ENCODE peak calls at places on chromosome 16, in seven cellular contexts. A, Y, I, L, O, M and F are unnamed samples.

GRCh38 chr16:28621756-28622155 is 11.9 kb upstream of the SULT1A1 start:
- DNase-seq in A (no peak), Y (no peak), I (no peak), L (no peak), O (no peak), M (no peak), F (no peak)

GRCh38 chr16:55043499-55043898 is 112.8 kb downstream of the IRX5 start:
- DNase-seq in A (no peak), Y (no peak), I (no peak), L (peak; percentile 18), O (no peak), M (no peak), F (no peak)

GRCh38 chr16:75105306-75106061 is 11.1 kb downstream of the LDHD start:
- DNase-seq in A (no peak), Y (peak; percentile 24), I (no peak), L (no peak), O (peak; percentile 62), M (peak; percentile 55), F (no peak)

GRCh38 chr16:81623365-81624102 is 155.6 kb upstream of the PLCG2 start:
- DNase-seq in A (no peak), Y (no peak), I (no peak), L (no peak), O (peak; percentile 55), M (no peak), F (no peak)

GRCh38 chr16:19463468-19464315 is 46.0 kb downstream of the TMC5 start:
- DNase-seq in A (no peak), Y (no peak), I (no peak), L (no peak), O (no peak), M (no peak), F (no peak)

GRCh38 chr16:67163164-67163902 is 1.2 kb upstream of the HSF4 start:
- DNase-seq in A (peak; percentile 49), Y (no peak), I (no peak), L (no peak), O (no peak), M (peak; percentile 72), F (no peak)

GRCh38 chr16:84603115-84603816 is 14.6 kb downstream of the COTL1 start:
- DNase-seq in A (peak; percentile 98), Y (no peak), I (no peak), L (peak; percentile 97), O (peak; percentile 75), M (peak; percentile 84), F (peak; percentile 88)

GRCh38 chr16:65583498-65583897 is 461.6 kb upstream of the CDH11 start:
- DNase-seq in A (no peak), Y (no peak), I (no peak), L (no peak), O (no peak), M (no peak), F (no peak)

GRCh38 chr16:82062645-82063058 is 27.6 kb downstream of the HSD17B2 start:
- DNase-seq in A (peak; percentile 40), Y (no peak), I (no peak), L (no peak), O (no peak), M (no peak), F (no peak)

GRCh38 chr16:12300946-12301500 is 324.5 kb downstream of the SNX29 start:
- DNase-seq in A (no peak), Y (no peak), I (no peak), L (no peak), O (no peak), M (no peak), F (no peak)

GRCh38 chr16:8850279-8850885 is 18.4 kb downstream of the CARHSP1 start:
- DNase-seq in A (peak; percentile 81), Y (peak; percentile 30), I (no peak), L (no peak), O (no peak), M (peak; percentile 57), F (peak; percentile 54)

GRCh38 chr16:69169607-69170352 is 17.2 kb upstream of the SNTB2 start:
- DNase-seq in A (no peak), Y (no peak), I (no peak), L (no peak), O (no peak), M (no peak), F (no peak)

GRCh38 chr16:61879306-61879705 is 156.9 kb downstream of the CDH8 start:
- DNase-seq in A (no peak), Y (no peak), I (no peak), L (no peak), O (no peak), M (no peak), F (no peak)

GRCh38 chr16:27169511-27170071 is 33.7 kb upstream of the KDM8 start:
- DNase-seq in A (peak; percentile 99), Y (peak; percentile 40), I (no peak), L (no peak), O (peak; percentile 28), M (no peak), F (no peak)

GRCh38 chr16:82655315-82655714 is 28.5 kb downstream of the CDH13 start:
- DNase-seq in A (peak; percentile 93), Y (no peak), I (no peak), L (no peak), O (peak; percentile 45), M (no peak), F (no peak)

GRCh38 chr16:66418165-66418962 is 8.7 kb upstream of the BEAN1 start:
- DNase-seq in A (no peak), Y (no peak), I (no peak), L (no peak), O (no peak), M (no peak), F (no peak)

GRCh38 chr16:82772215-82772614 is 145.4 kb downstream of the CDH13 start:
- DNase-seq in A (no peak), Y (no peak), I (no peak), L (no peak), O (no peak), M (no peak), F (no peak)

GRCh38 chr16:23679274-23679985 is 741 bp downstream of the PLK1 start:
- DNase-seq in A (peak; percentile 67), Y (peak; percentile 41), I (no peak), L (no peak), O (peak; percentile 56), M (no peak), F (no peak)

GRCh38 chr16:87951550-87952538 is 610 bp downstream of the BANP start:
- DNase-seq in A (peak; percentile 9), Y (no peak), I (no peak), L (no peak), O (peak; percentile 35), M (peak; percentile 54), F (no peak)

GRCh38 chr16:8620535-8620934 is 963 bp upstream of the METTL22 start:
- DNase-seq in A (no peak), Y (no peak), I (no peak), L (no peak), O (no peak), M (no peak), F (no peak)

GRCh38 chr16:52113812-52114211 is 433.1 kb downstream of the TOX3 start:
- DNase-seq in A (no peak), Y (no peak), I (no peak), L (no peak), O (no peak), M (no peak), F (no peak)

GRCh38 chr16:15811778-15812750 is 44.8 kb downstream of the MYH11 start:
- DNase-seq in A (peak; percentile 94), Y (no peak), I (peak; percentile 44), L (no peak), O (no peak), M (no peak), F (no peak)

GRCh38 chr16:90077757-90078593 is 844 bp upstream of the PRDM7 start:
- DNase-seq in A (peak; percentile 42), Y (peak; percentile 40), I (peak; percentile 32), L (no peak), O (peak; percentile 34), M (no peak), F (no peak)

GRCh38 chr16:46822270-46822669 is 8.7 kb downstream of the C16orf87 start:
- DNase-seq in A (peak; percentile 93), Y (no peak), I (no peak), L (no peak), O (no peak), M (no peak), F (no peak)

GRCh38 chr16:54654429-54654828 is 276.2 kb upstream of the IRX5 start:
- DNase-seq in A (no peak), Y (no peak), I (no peak), L (no peak), O (no peak), M (peak; percentile 17), F (no peak)

DNA sequence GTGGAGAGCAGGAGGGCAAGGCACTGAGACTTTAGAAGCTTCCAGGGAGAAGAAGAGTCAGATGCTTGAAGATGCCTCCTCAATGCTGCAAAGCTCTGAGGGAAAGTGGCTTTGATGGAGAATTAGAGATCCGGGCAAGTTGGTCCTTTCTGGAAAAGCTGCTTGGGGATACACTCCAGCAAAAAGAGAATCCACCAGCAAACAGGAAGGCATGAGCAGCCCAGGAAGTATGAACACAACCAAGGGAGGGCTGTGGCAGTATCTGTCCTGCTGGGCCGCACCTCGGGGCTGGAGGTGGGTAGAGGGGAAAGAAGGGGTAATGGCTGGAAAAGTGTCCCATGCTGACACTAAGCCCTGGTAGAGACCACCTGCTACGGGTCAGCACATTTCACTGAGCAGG is 5.3 kb downstream of the LMF1 start:
- DNase-seq in A (no peak), Y (no peak), I (no peak), L (no peak), O (no peak), M (no peak), F (no peak)
- H3K27ac ChIP-seq in A (no peak overlapping the region), Y (no peak overlapping the region), I (no peak overlapping the region), L (no peak overlapping the region), O (no peak overlapping the region), M (no peak overlapping the region), F (no peak overlapping the region)

DNA sequence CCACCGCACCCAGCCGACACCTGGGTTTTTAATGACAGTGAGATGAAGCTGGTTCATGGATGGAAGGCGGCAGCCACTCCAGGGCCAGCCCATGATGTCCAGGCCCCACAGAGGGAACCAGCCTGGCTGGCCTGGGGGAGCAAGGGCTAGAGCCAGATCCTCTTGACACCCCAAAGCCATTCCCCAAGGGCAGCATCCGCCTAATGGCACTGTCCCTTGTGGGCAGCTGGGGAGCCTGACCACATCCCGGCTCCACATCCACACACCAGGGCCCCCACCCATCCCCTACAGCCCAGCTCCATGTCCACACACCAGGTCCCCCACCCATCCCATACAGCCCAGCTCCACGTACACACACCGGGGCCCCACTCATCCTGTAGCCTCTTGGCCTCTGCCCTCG is 53.3 kb upstream of the ACSF3 start:
- DNase-seq in A (no peak), Y (no peak), I (no peak), L (no peak), O (no peak), M (peak; percentile 2), F (no peak)
- TF ChIP-seq CTCF in A (no peak), Y (no peak), I (no peak), L (no peak), O (no peak), M (no peak), F (no peak)

GRCh38 chr16:86213427-86214205 is 296.7 kb upstream of the FOXF1 start:
- DNase-seq in A (no peak), Y (no peak), I (no peak), L (no peak), O (no peak), M (no peak), F (no peak)
- H3K27ac ChIP-seq in A (no peak overlapping the region), Y (no peak overlapping the region), I (no peak overlapping the region), L (no peak overlapping the region), O (no peak overlapping the region), M (no peak overlapping the region), F (no peak overlapping the region)

GRCh38 chr16:49859139-49859947 is 3.4 kb upstream of the ZNF423 start:
- DNase-seq in A (peak; percentile 37), Y (peak; percentile 51), I (peak; percentile 60), L (peak; percentile 82), O (peak; percentile 67), M (peak; percentile 79), F (no peak)
- TF ChIP-seq CTCF in A (no peak), Y (no peak), I (no peak), L (no peak), O (no peak), M (no peak), F (no peak)